ENCODE peak calls at places on chromosomes 6 and 20, in four cellular contexts. L is HepG2, X is GM12878, E is K562. D is an unnamed sample.

GRCh38 chr20:40508821-40509220 is 180.2 kb downstream of the MAFB start:
- DNase-seq in X (no peak), L (no peak), E (no peak), D (no peak)

GRCh38 chr6:92504509-92504908 is 914.9 kb downstream of the EPHA7 start:
- DNase-seq in E (no peak), X (no peak), L (no peak), D (no peak)

GRCh38 chr20:9143926-9144325 is 75.0 kb downstream of the PLCB4 start:
- DNase-seq in E (no peak), L (no peak), X (no peak), D (no peak)

GRCh38 chr6:26175428-26176181 is 88.4 kb downstream of the HFE start:
- DNase-seq in L (peak), E (peak), X (no peak), D (peak)

GRCh38 chr6:134402372-134402984 is 84.6 kb upstream of the SGK1 start:
- DNase-seq in L (no peak), X (no peak), E (no peak), D (no peak)

GRCh38 chr6:84623956-84624680 is 140.3 kb downstream of the TBX18 start:
- DNase-seq in E (no peak), X (no peak), L (no peak), D (no peak)

GRCh38 chr6:31737315-31738047 is 1.2 kb upstream of the CLIC1 start:
- DNase-seq in L (peak), E (peak), X (no peak), D (peak)

GRCh38 chr20:58597021-58597940 is 53.8 kb upstream of the STX16 start:
- DNase-seq in E (no peak), L (no peak), X (no peak), D (no peak)

GRCh38 chr6:106125925-106126435 is 39.8 kb downstream of the PRDM1 start:
- DNase-seq in X (peak), E (peak), L (no peak), D (no peak)

GRCh38 chr6:169691260-169691659 is 10.6 kb downstream of the WDR27 start:
- DNase-seq in L (no peak), E (no peak), X (no peak), D (no peak)

GRCh38 chr6:137723273-137724017 is 143.6 kb upstream of the TNFAIP3 start:
- DNase-seq in L (peak), E (no peak), X (no peak), D (no peak)

GRCh38 chr20:23640018-23640872 is 2.5 kb upstream of the CST3 start:
- DNase-seq in L (no peak), X (no peak), E (no peak), D (no peak)

GRCh38 chr6:170244721-170245201 is 46.1 kb downstream of the DLL1 start:
- DNase-seq in L (no peak), E (no peak), X (no peak), D (no peak)

GRCh38 chr6:43705996-43706395 is 18.4 kb upstream of the MRPS18A start:
- DNase-seq in X (no peak), L (no peak), E (no peak), D (no peak)

GRCh38 chr6:111781055-111781708 is 92.1 kb downstream of the FYN start:
- DNase-seq in X (no peak), E (peak), L (no peak), D (no peak)

GRCh38 chr6:18203786-18204185 is 48.6 kb downstream of the KDM1B start:
- DNase-seq in L (no peak), E (no peak), X (no peak), D (no peak)

GRCh38 chr6:154928325-154928922 is 66.7 kb upstream of the TIAM2 start:
- DNase-seq in L (peak), X (peak), E (peak), D (peak)

GRCh38 chr6:106163446-106163965 is 77.4 kb downstream of the PRDM1 start:
- DNase-seq in X (peak), E (no peak), L (no peak), D (no peak)

GRCh38 chr20:58374027-58374850 is 14.8 kb upstream of the VAPB start:
- DNase-seq in L (peak), E (peak), X (no peak), D (no peak)

GRCh38 chr20:31710423-31711250 is 12.0 kb downstream of the BCL2L1 start:
- DNase-seq in E (no peak), L (no peak), X (no peak), D (no peak)

GRCh38 chr6:26240981-26241770 is 123.8 kb upstream of the BTN3A2 start:
- DNase-seq in X (no peak), L (no peak), E (no peak), D (no peak)

GRCh38 chr6:73394577-73395354 is at the start of gene DDX43:
- DNase-seq in X (no peak), E (no peak), L (no peak), D (no peak)

GRCh38 chr20:56925696-56926101 is 296.6 kb downstream of the TFAP2C start:
- DNase-seq in E (no peak), L (no peak), X (no peak), D (no peak)

GRCh38 chr6:28580484-28580883 is 54.8 kb downstream of the GPX5 start:
- DNase-seq in L (no peak), X (no peak), E (no peak), D (no peak)

GRCh38 chr6:134734312-134734869 is 215.5 kb downstream of the ALDH8A1 start:
- DNase-seq in E (no peak), X (no peak), L (peak), D (no peak)

GRCh38 chr6:87151786-87152527 is 3.4 kb upstream of the ZNF292 start:
- DNase-seq in E (no peak), L (no peak), X (no peak), D (no peak)
- TF ChIP-seq JUNB in E (no peak), L (no peak), X (no peak), D (no peak)

GRCh38 chr6:136249811-136250685 is at the start of gene MTFR2:
- DNase-seq in E (peak), L (peak), X (peak), D (peak)
- TF ChIP-seq POLR2A in E (peak), L (peak), X (peak), D (peak)

DNA sequence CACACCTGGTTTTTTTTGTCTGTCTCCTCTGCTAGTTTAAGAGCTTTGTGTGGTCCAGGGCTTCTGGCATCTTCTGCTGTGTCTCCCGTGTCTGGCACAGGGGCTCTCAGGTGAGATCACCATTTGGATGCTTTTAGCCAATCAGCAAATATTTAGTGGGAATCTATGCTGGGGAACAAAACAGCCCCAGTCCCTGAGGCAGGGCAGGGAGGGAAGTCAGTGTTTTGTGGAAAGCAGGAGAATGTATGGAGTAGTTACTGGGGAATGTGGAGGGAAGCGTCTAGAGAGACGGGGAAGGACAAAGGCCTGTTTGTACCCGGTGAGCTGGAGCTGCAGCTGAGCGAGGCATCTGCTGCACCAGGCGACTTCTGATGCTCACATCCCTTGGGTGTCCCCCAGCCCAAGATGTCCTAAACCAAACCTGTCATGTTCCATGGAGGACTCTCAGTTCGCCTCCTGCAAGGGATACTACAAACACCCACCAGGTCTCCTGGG is 49.3 kb upstream of the NNAT start:
- DNase-seq in E (no peak), L (no peak), X (no peak), D (no peak)
- TF ChIP-seq JUNB in E (no peak), L (no peak), X (no peak), D (no peak)

GRCh38 chr20:46220808-46221207 is 87.5 kb downstream of the CDH22 start:
- DNase-seq in L (no peak), E (peak), X (no peak), D (peak)
- TF ChIP-seq POLR2A in L (no peak), E (no peak), X (no peak), D (no peak)

GRCh38 chr20:37898301-37899104 is 4.4 kb upstream of the VSTM2L start:
- DNase-seq in X (no peak), L (no peak), E (no peak), D (no peak)
- TF ChIP-seq JUNB in X (no peak), L (no peak), E (no peak), D (no peak)

GRCh38 chr6:99393698-99394531 is at the start of gene COQ3:
- DNase-seq in E (peak), X (peak), L (peak), D (peak)
- TF ChIP-seq POLR2A in E (peak), X (peak), L (peak), D (peak)

GRCh38 chr6:149235130-149235561 is 82.4 kb upstream of the TAB2 start:
- DNase-seq in X (peak), E (no peak), L (peak), D (peak)
- TF ChIP-seq JUNB in X (peak), E (no peak), L (no peak), D (no peak)